ENCODE peak calls at places on chromosomes 1 and 21, in ten cellular contexts. One of them, this sample, is unnamed.

GRCh38 chr1:200037501-200037900 is 10.0 kb downstream of the NR5A2 start:
- DNase-seq in NCI-H1105: no peak
- DNase-seq in substantia nigra: no peak
- DNase-seq in EL: no peak
- DNase-seq in AG04450: no peak
- DNase-seq in stimulated activated CD4-positive, alpha-beta T cell treated with anti-CD3 and anti-CD28 coated beads, Interleukin-12 subunit alpha, Interleukin-12 subunit beta, amount 100 ng/mL, for 24 hours: no peak
- DNase-seq in activated CD4-positive, alpha-beta memory T cell treated with anti-CD3 and anti-CD28 coated beads for 36 hours: no peak
- DNase-seq in GDM1: no peak
- DNase-seq in hippocampal formation: no peak
- DNase-seq in GM04504: no peak
- DNase-seq in this sample: no peak

GRCh38 chr1:167599839-167600581 is 30.0 kb upstream of the RCSD1 start:
- DNase-seq in NCI-H1105: no peak
- DNase-seq in substantia nigra: no peak
- DNase-seq in EL: peak; percentile 48
- DNase-seq in AG04450: no peak
- DNase-seq in stimulated activated CD4-positive, alpha-beta T cell treated with anti-CD3 and anti-CD28 coated beads, Interleukin-12 subunit alpha, Interleukin-12 subunit beta, amount 100 ng/mL, for 24 hours: no peak
- DNase-seq in activated CD4-positive, alpha-beta memory T cell treated with anti-CD3 and anti-CD28 coated beads for 36 hours: peak; percentile 53
- DNase-seq in GDM1: peak; percentile 27
- DNase-seq in hippocampal formation: no peak
- DNase-seq in GM04504: peak; percentile 16
- DNase-seq in this sample: peak; percentile 45

GRCh38 chr1:198649598-198650338 is 10.9 kb downstream of the PTPRC start:
- DNase-seq in NCI-H1105: no peak
- DNase-seq in substantia nigra: no peak
- DNase-seq in EL: no peak
- DNase-seq in AG04450: no peak
- DNase-seq in stimulated activated CD4-positive, alpha-beta T cell treated with anti-CD3 and anti-CD28 coated beads, Interleukin-12 subunit alpha, Interleukin-12 subunit beta, amount 100 ng/mL, for 24 hours: no peak
- DNase-seq in activated CD4-positive, alpha-beta memory T cell treated with anti-CD3 and anti-CD28 coated beads for 36 hours: peak; percentile 50
- DNase-seq in GDM1: no peak
- DNase-seq in hippocampal formation: no peak
- DNase-seq in GM04504: no peak
- DNase-seq in this sample: no peak

GRCh38 chr21:44884059-44884458 is 10.6 kb upstream of the PTTG1IP start:
- DNase-seq in NCI-H1105: no peak
- DNase-seq in substantia nigra: no peak
- DNase-seq in EL: peak; percentile 13
- DNase-seq in AG04450: no peak
- DNase-seq in stimulated activated CD4-positive, alpha-beta T cell treated with anti-CD3 and anti-CD28 coated beads, Interleukin-12 subunit alpha, Interleukin-12 subunit beta, amount 100 ng/mL, for 24 hours: no peak
- DNase-seq in activated CD4-positive, alpha-beta memory T cell treated with anti-CD3 and anti-CD28 coated beads for 36 hours: no peak
- DNase-seq in GDM1: no peak
- DNase-seq in hippocampal formation: no peak
- DNase-seq in GM04504: no peak
- DNase-seq in this sample: no peak

GRCh38 chr1:14661220-14661619 is 62.7 kb downstream of the KAZN start:
- DNase-seq in NCI-H1105: no peak
- DNase-seq in substantia nigra: no peak
- DNase-seq in EL: no peak
- DNase-seq in AG04450: no peak
- DNase-seq in stimulated activated CD4-positive, alpha-beta T cell treated with anti-CD3 and anti-CD28 coated beads, Interleukin-12 subunit alpha, Interleukin-12 subunit beta, amount 100 ng/mL, for 24 hours: no peak
- DNase-seq in activated CD4-positive, alpha-beta memory T cell treated with anti-CD3 and anti-CD28 coated beads for 36 hours: no peak
- DNase-seq in GDM1: no peak
- DNase-seq in hippocampal formation: no peak
- DNase-seq in GM04504: no peak
- DNase-seq in this sample: no peak

GRCh38 chr1:243549108-243549507 is 293.3 kb downstream of the SDCCAG8 start:
- DNase-seq in NCI-H1105: no peak
- DNase-seq in substantia nigra: no peak
- DNase-seq in EL: peak; percentile 85
- DNase-seq in AG04450: no peak
- DNase-seq in stimulated activated CD4-positive, alpha-beta T cell treated with anti-CD3 and anti-CD28 coated beads, Interleukin-12 subunit alpha, Interleukin-12 subunit beta, amount 100 ng/mL, for 24 hours: no peak
- DNase-seq in activated CD4-positive, alpha-beta memory T cell treated with anti-CD3 and anti-CD28 coated beads for 36 hours: no peak
- DNase-seq in GDM1: no peak
- DNase-seq in hippocampal formation: no peak
- DNase-seq in GM04504: no peak
- DNase-seq in this sample: peak; percentile 77

GRCh38 chr1:19405761-19406481 is 79.4 kb downstream of the CAPZB start:
- DNase-seq in NCI-H1105: peak; percentile 94
- DNase-seq in substantia nigra: no peak
- DNase-seq in EL: no peak
- DNase-seq in AG04450: no peak
- DNase-seq in stimulated activated CD4-positive, alpha-beta T cell treated with anti-CD3 and anti-CD28 coated beads, Interleukin-12 subunit alpha, Interleukin-12 subunit beta, amount 100 ng/mL, for 24 hours: no peak
- DNase-seq in activated CD4-positive, alpha-beta memory T cell treated with anti-CD3 and anti-CD28 coated beads for 36 hours: no peak
- DNase-seq in GDM1: no peak
- DNase-seq in hippocampal formation: no peak
- DNase-seq in GM04504: no peak
- DNase-seq in this sample: no peak

GRCh38 chr1:213135572-213135971 is 84.5 kb downstream of the RPS6KC1 start:
- DNase-seq in NCI-H1105: no peak
- DNase-seq in substantia nigra: no peak
- DNase-seq in EL: no peak
- DNase-seq in AG04450: no peak
- DNase-seq in stimulated activated CD4-positive, alpha-beta T cell treated with anti-CD3 and anti-CD28 coated beads, Interleukin-12 subunit alpha, Interleukin-12 subunit beta, amount 100 ng/mL, for 24 hours: no peak
- DNase-seq in activated CD4-positive, alpha-beta memory T cell treated with anti-CD3 and anti-CD28 coated beads for 36 hours: no peak
- DNase-seq in GDM1: no peak
- DNase-seq in hippocampal formation: no peak
- DNase-seq in GM04504: no peak
- DNase-seq in this sample: peak; percentile 32

GRCh38 chr1:171803461-171804022 is 22.1 kb downstream of the METTL13 start:
- DNase-seq in NCI-H1105: no peak
- DNase-seq in substantia nigra: no peak
- DNase-seq in EL: no peak
- DNase-seq in AG04450: no peak
- DNase-seq in stimulated activated CD4-positive, alpha-beta T cell treated with anti-CD3 and anti-CD28 coated beads, Interleukin-12 subunit alpha, Interleukin-12 subunit beta, amount 100 ng/mL, for 24 hours: no peak
- DNase-seq in activated CD4-positive, alpha-beta memory T cell treated with anti-CD3 and anti-CD28 coated beads for 36 hours: no peak
- DNase-seq in GDM1: no peak
- DNase-seq in hippocampal formation: no peak
- DNase-seq in GM04504: no peak
- DNase-seq in this sample: no peak

GRCh38 chr1:197127513-197127912 is 19.0 kb downstream of the ASPM start:
- DNase-seq in NCI-H1105: no peak
- DNase-seq in substantia nigra: no peak
- DNase-seq in EL: no peak
- DNase-seq in AG04450: no peak
- DNase-seq in stimulated activated CD4-positive, alpha-beta T cell treated with anti-CD3 and anti-CD28 coated beads, Interleukin-12 subunit alpha, Interleukin-12 subunit beta, amount 100 ng/mL, for 24 hours: no peak
- DNase-seq in activated CD4-positive, alpha-beta memory T cell treated with anti-CD3 and anti-CD28 coated beads for 36 hours: no peak
- DNase-seq in GDM1: no peak
- DNase-seq in hippocampal formation: no peak
- DNase-seq in GM04504: no peak
- DNase-seq in this sample: no peak

GRCh38 chr1:243268284-243268653 is 12.4 kb downstream of the SDCCAG8 start:
- DNase-seq in NCI-H1105: no peak
- DNase-seq in substantia nigra: no peak
- DNase-seq in EL: peak; percentile 93
- DNase-seq in AG04450: peak; percentile 65
- DNase-seq in stimulated activated CD4-positive, alpha-beta T cell treated with anti-CD3 and anti-CD28 coated beads, Interleukin-12 subunit alpha, Interleukin-12 subunit beta, amount 100 ng/mL, for 24 hours: no peak
- DNase-seq in activated CD4-positive, alpha-beta memory T cell treated with anti-CD3 and anti-CD28 coated beads for 36 hours: no peak
- DNase-seq in GDM1: no peak
- DNase-seq in hippocampal formation: no peak
- DNase-seq in GM04504: no peak
- DNase-seq in this sample: peak; percentile 89

GRCh38 chr1:24309762-24310485 is 9.2 kb upstream of the GRHL3 start:
- DNase-seq in NCI-H1105: no peak
- DNase-seq in substantia nigra: no peak
- DNase-seq in EL: peak; percentile 40
- DNase-seq in AG04450: no peak
- DNase-seq in stimulated activated CD4-positive, alpha-beta T cell treated with anti-CD3 and anti-CD28 coated beads, Interleukin-12 subunit alpha, Interleukin-12 subunit beta, amount 100 ng/mL, for 24 hours: no peak
- DNase-seq in activated CD4-positive, alpha-beta memory T cell treated with anti-CD3 and anti-CD28 coated beads for 36 hours: peak; percentile 65
- DNase-seq in GDM1: no peak
- DNase-seq in hippocampal formation: no peak
- DNase-seq in GM04504: no peak
- DNase-seq in this sample: peak; percentile 96

GRCh38 chr1:98704474-98704873 is 43.0 kb downstream of the SNX7 start:
- DNase-seq in NCI-H1105: peak; percentile 48
- DNase-seq in substantia nigra: peak; percentile 2
- DNase-seq in EL: peak; percentile 7
- DNase-seq in AG04450: no peak
- DNase-seq in stimulated activated CD4-positive, alpha-beta T cell treated with anti-CD3 and anti-CD28 coated beads, Interleukin-12 subunit alpha, Interleukin-12 subunit beta, amount 100 ng/mL, for 24 hours: no peak
- DNase-seq in activated CD4-positive, alpha-beta memory T cell treated with anti-CD3 and anti-CD28 coated beads for 36 hours: no peak
- DNase-seq in GDM1: no peak
- DNase-seq in hippocampal formation: peak; percentile 44
- DNase-seq in GM04504: no peak
- DNase-seq in this sample: no peak

GRCh38 chr1:59128784-59129227 is 168.1 kb upstream of the FGGY start:
- DNase-seq in NCI-H1105: no peak
- DNase-seq in substantia nigra: no peak
- DNase-seq in EL: peak; percentile 90
- DNase-seq in AG04450: no peak
- DNase-seq in stimulated activated CD4-positive, alpha-beta T cell treated with anti-CD3 and anti-CD28 coated beads, Interleukin-12 subunit alpha, Interleukin-12 subunit beta, amount 100 ng/mL, for 24 hours: no peak
- DNase-seq in activated CD4-positive, alpha-beta memory T cell treated with anti-CD3 and anti-CD28 coated beads for 36 hours: no peak
- DNase-seq in GDM1: no peak
- DNase-seq in hippocampal formation: no peak
- DNase-seq in GM04504: peak; percentile 67
- DNase-seq in this sample: no peak

GRCh38 chr1:35211113-35211399 is 18.1 kb upstream of the SFPQ start:
- DNase-seq in NCI-H1105: no peak
- DNase-seq in substantia nigra: no peak
- DNase-seq in EL: no peak
- DNase-seq in AG04450: no peak
- DNase-seq in stimulated activated CD4-positive, alpha-beta T cell treated with anti-CD3 and anti-CD28 coated beads, Interleukin-12 subunit alpha, Interleukin-12 subunit beta, amount 100 ng/mL, for 24 hours: no peak
- DNase-seq in activated CD4-positive, alpha-beta memory T cell treated with anti-CD3 and anti-CD28 coated beads for 36 hours: no peak
- DNase-seq in GDM1: no peak
- DNase-seq in hippocampal formation: no peak
- DNase-seq in GM04504: no peak
- DNase-seq in this sample: no peak

GRCh38 chr1:81213279-81213678 is 587.5 kb upstream of the ADGRL2 start:
- DNase-seq in NCI-H1105: no peak
- DNase-seq in substantia nigra: no peak
- DNase-seq in EL: no peak
- DNase-seq in AG04450: no peak
- DNase-seq in stimulated activated CD4-positive, alpha-beta T cell treated with anti-CD3 and anti-CD28 coated beads, Interleukin-12 subunit alpha, Interleukin-12 subunit beta, amount 100 ng/mL, for 24 hours: no peak
- DNase-seq in activated CD4-positive, alpha-beta memory T cell treated with anti-CD3 and anti-CD28 coated beads for 36 hours: no peak
- DNase-seq in GDM1: no peak
- DNase-seq in hippocampal formation: no peak
- DNase-seq in GM04504: no peak
- DNase-seq in this sample: no peak

GRCh38 chr1:80462006-80462405 is 1338.7 kb upstream of the ADGRL2 start:
- DNase-seq in NCI-H1105: no peak
- DNase-seq in substantia nigra: no peak
- DNase-seq in EL: no peak
- DNase-seq in AG04450: no peak
- DNase-seq in stimulated activated CD4-positive, alpha-beta T cell treated with anti-CD3 and anti-CD28 coated beads, Interleukin-12 subunit alpha, Interleukin-12 subunit beta, amount 100 ng/mL, for 24 hours: no peak
- DNase-seq in activated CD4-positive, alpha-beta memory T cell treated with anti-CD3 and anti-CD28 coated beads for 36 hours: no peak
- DNase-seq in GDM1: no peak
- DNase-seq in hippocampal formation: no peak
- DNase-seq in GM04504: no peak
- DNase-seq in this sample: no peak

GRCh38 chr21:43731891-43732711 is 13.2 kb downstream of the PDXK start:
- DNase-seq in NCI-H1105: no peak
- DNase-seq in substantia nigra: no peak
- DNase-seq in EL: no peak
- DNase-seq in AG04450: no peak
- DNase-seq in stimulated activated CD4-positive, alpha-beta T cell treated with anti-CD3 and anti-CD28 coated beads, Interleukin-12 subunit alpha, Interleukin-12 subunit beta, amount 100 ng/mL, for 24 hours: no peak
- DNase-seq in activated CD4-positive, alpha-beta memory T cell treated with anti-CD3 and anti-CD28 coated beads for 36 hours: no peak
- DNase-seq in GDM1: no peak
- DNase-seq in hippocampal formation: peak; percentile 31
- DNase-seq in GM04504: peak; percentile 53
- DNase-seq in this sample: no peak

GRCh38 chr1:8520483-8520966 is 202.6 kb downstream of the SLC45A1 start:
- DNase-seq in NCI-H1105: no peak
- DNase-seq in substantia nigra: no peak
- DNase-seq in EL: no peak
- DNase-seq in AG04450: no peak
- DNase-seq in stimulated activated CD4-positive, alpha-beta T cell treated with anti-CD3 and anti-CD28 coated beads, Interleukin-12 subunit alpha, Interleukin-12 subunit beta, amount 100 ng/mL, for 24 hours: no peak
- DNase-seq in activated CD4-positive, alpha-beta memory T cell treated with anti-CD3 and anti-CD28 coated beads for 36 hours: no peak
- DNase-seq in GDM1: no peak
- DNase-seq in hippocampal formation: no peak
- DNase-seq in GM04504: no peak
- DNase-seq in this sample: no peak

This sample was measured in epithelial cell of esophagus.